ENCODE peak calls at places on chromosomes 13 and 19, in five cellular contexts. M, E, X, A and S are unnamed samples.

GRCh38 chr13:66347718-66348117 is 882.4 kb downstream of the PCDH9 start:
- DNase-seq in M (no peak), E (no peak), X (no peak), A (no peak), S (no peak)

GRCh38 chr19:43430142-43430710 is 15.5 kb downstream of the TEX101 start:
- DNase-seq in M (no peak), E (no peak), X (no peak), A (no peak), S (no peak)

GRCh38 chr13:57627663-57628062 is 3.9 kb upstream of the PCDH17 start:
- DNase-seq in M (no peak), E (no peak), X (no peak), A (no peak), S (no peak)

GRCh38 chr19:40530091-40530901 is 46.4 kb upstream of the SHKBP1 start:
- DNase-seq in M (no peak), E (no peak), X (no peak), A (no peak), S (no peak)

GRCh38 chr13:30026093-30026492 is 175.7 kb upstream of the UBL3 start:
- DNase-seq in M (no peak), E (no peak), X (no peak), A (no peak), S (no peak)

GRCh38 chr19:40362160-40362559 is 13.7 kb downstream of the PLD3 start:
- DNase-seq in M (no peak), E (no peak), X (no peak), A (no peak), S (no peak)

GRCh38 chr19:19750131-19750841 is 17.4 kb upstream of the ZNF14 start:
- DNase-seq in M (no peak), E (no peak), X (no peak), A (no peak), S (no peak)

GRCh38 chr19:35461050-35461449 is 13.0 kb downstream of the FFAR2 start:
- DNase-seq in M (no peak), E (no peak), X (no peak), A (no peak), S (no peak)

GRCh38 chr13:38421590-38422560 is 72.2 kb downstream of the UFM1 start:
- DNase-seq in M (no peak), E (no peak), X (no peak), A (no peak), S (no peak)

GRCh38 chr13:48879854-48880253 is 95.9 kb upstream of the FNDC3A start:
- DNase-seq in M (no peak), E (no peak), X (no peak), A (no peak), S (no peak)

GRCh38 chr19:49106648-49107135 is 7.5 kb upstream of the LIN7B start:
- DNase-seq in M (peak; percentile 50), E (no peak), X (no peak), A (peak; percentile 55), S (no peak)

GRCh38 chr19:49355890-49356289 is 6.3 kb downstream of the TEAD2 start:
- DNase-seq in M (no peak), E (peak; percentile 32), X (no peak), A (no peak), S (peak; percentile 81)

GRCh38 chr19:29505034-29505824 is 20.6 kb upstream of the VSTM2B start:
- DNase-seq in M (no peak), E (no peak), X (no peak), A (no peak), S (peak; percentile 65)

GRCh38 chr19:4474504-4475136 is 2.5 kb downstream of the HDGFL2 start:
- DNase-seq in M (no peak), E (no peak), X (no peak), A (no peak), S (no peak)

GRCh38 chr19:2227415-2228156 is 8.5 kb downstream of the PLEKHJ1 start:
- DNase-seq in M (no peak), E (no peak), X (no peak), A (no peak), S (no peak)

GRCh38 chr13:30730526-30730925 is 4.8 kb upstream of the ALOX5AP start:
- DNase-seq in M (no peak), E (no peak), X (no peak), A (no peak), S (no peak)

GRCh38 chr19:49331616-49332055 is 3.6 kb upstream of the CD37 start:
- DNase-seq in M (peak; percentile 33), E (no peak), X (peak; percentile 81), A (peak; percentile 69), S (no peak)

GRCh38 chr13:40666058-40666904 is at the start of gene FOXO1:
- DNase-seq in M (peak; percentile 84), E (peak; percentile 88), X (no peak), A (peak; percentile 94), S (peak; percentile 94)

GRCh38 chr19:13028027-13028426 is 32.8 kb downstream of the NFIX start:
- DNase-seq in M (no peak), E (no peak), X (no peak), A (no peak), S (no peak)

GRCh38 chr13:94178625-94179244 is 300.7 kb downstream of the DCT start:
- DNase-seq in M (no peak), E (no peak), X (no peak), A (no peak), S (no peak)

GRCh38 chr13:79988573-79988972 is 352.4 kb downstream of the SPRY2 start:
- DNase-seq in M (no peak), E (no peak), X (no peak), A (no peak), S (no peak)

GRCh38 chr19:18637644-18638630 is 1.1 kb downstream of the KLHL26 start:
- DNase-seq in M (no peak), E (no peak), X (no peak), A (no peak), S (no peak)

GRCh38 chr19:10424011-10424637 is 3.8 kb downstream of the PDE4A start:
- DNase-seq in M (peak; percentile 51), E (peak; percentile 58), X (no peak), A (peak; percentile 59), S (peak; percentile 87)

GRCh38 chr19:294819-295686 is 3.9 kb upstream of the PLPP2 start:
- DNase-seq in M (no peak), E (peak; percentile 46), X (no peak), A (peak; percentile 26), S (no peak)

GRCh38 chr19:32519023-32519422 is 62.0 kb upstream of the PDCD5 start:
- DNase-seq in M (no peak), E (no peak), X (no peak), A (peak; percentile 48), S (no peak)

GRCh38 chr19:47369923-47370625 is 21.0 kb downstream of the DHX34 start:
- DNase-seq in M (no peak), E (no peak), X (no peak), A (no peak), S (no peak)

GRCh38 chr19:48656840-48657474 is 11.0 kb upstream of the CA11 start:
- DNase-seq in M (no peak), E (no peak), X (no peak), A (no peak), S (no peak)

GRCh38 chr19:44548736-44549135 is 19.3 kb upstream of the CEACAM20 start:
- DNase-seq in M (no peak), E (no peak), X (no peak), A (no peak), S (no peak)

GRCh38 chr13:111791131-111791530 is 275.8 kb upstream of the SOX1 start:
- DNase-seq in M (no peak), E (no peak), X (no peak), A (no peak), S (no peak)

GRCh38 chr13:41196620-41197019 is 2.3 kb upstream of the KBTBD7 start:
- DNase-seq in M (no peak), E (no peak), X (no peak), A (no peak), S (no peak)

GRCh38 chr13:25353344-25353743 is 18.4 kb upstream of the ATP8A2 start:
- DNase-seq in M (no peak), E (no peak), X (no peak), A (no peak), S (no peak)

GRCh38 chr13:43472980-43473379 is 313.8 kb downstream of the ENOX1 start:
- DNase-seq in M (no peak), E (no peak), X (no peak), A (no peak), S (no peak)

GRCh38 chr13:20566424-20566916 is 487 bp upstream of the IFT88 start:
- DNase-seq in M (peak; percentile 4), E (peak; percentile 70), X (no peak), A (no peak), S (peak; percentile 86)

GRCh38 chr19:38003427-38004099 is 96.6 kb downstream of the SIPA1L3 start:
- DNase-seq in M (no peak), E (peak; percentile 78), X (peak; percentile 51), A (no peak), S (peak; percentile 85)

GRCh38 chr19:38792250-38793111 is 3.5 kb downstream of the LGALS7B start:
- DNase-seq in M (no peak), E (no peak), X (no peak), A (peak; percentile 15), S (peak; percentile 73)

GRCh38 chr19:58561373-58562125 is 3.1 kb upstream of the UBE2M start:
- DNase-seq in M (no peak), E (no peak), X (no peak), A (no peak), S (no peak)
- H3K4me1 ChIP-seq in M (peaks cover 53% of the 10 kb centered on the region), E (peaks cover 4% of the 10 kb centered on the region), X (peaks cover 35% of the 10 kb centered on the region), A (peaks cover 62% of the 10 kb centered on the region), S (peaks cover 42% of the 10 kb centered on the region)

GRCh38 chr19:21321134-21321533 is 8.1 kb downstream of the ZNF708 start:
- DNase-seq in M (no peak), E (no peak), X (no peak), A (no peak), S (no peak)
- H3K36me3 ChIP-seq in M (peaks cover 7% of the 10 kb centered on the region), E (no peaks in the 10 kb centered on the region), X (peaks cover 8% of the 10 kb centered on the region), A (no peaks in the 10 kb centered on the region), S (no peaks in the 10 kb centered on the region)

DNA sequence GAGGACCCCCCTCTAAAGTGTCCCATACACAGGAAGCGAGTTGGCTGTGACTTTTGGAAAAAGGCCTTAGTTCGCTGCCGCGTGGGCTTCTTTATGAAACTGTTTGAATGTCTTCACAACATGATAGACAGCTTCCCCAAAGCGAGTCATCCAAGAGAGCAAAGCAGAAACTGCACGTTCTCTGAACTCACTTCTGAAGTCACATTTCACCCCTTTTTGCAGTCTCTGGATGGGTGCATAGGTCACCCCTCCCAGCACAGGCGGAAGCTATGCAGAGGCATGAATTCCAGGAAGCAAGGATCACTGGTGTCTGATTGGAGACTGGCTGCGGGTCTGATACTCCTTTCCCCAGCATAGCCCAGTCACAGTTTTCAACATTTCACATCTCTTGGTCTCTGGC is 10.6 kb downstream of the GPI start:
- DNase-seq in M (no peak), E (no peak), X (no peak), A (no peak), S (no peak)
- H3K4me1 ChIP-seq in M (no peaks in the 10 kb centered on the region), E (no peaks in the 10 kb centered on the region), X (no peaks in the 10 kb centered on the region), A (no peaks in the 10 kb centered on the region), S (no peaks in the 10 kb centered on the region)

DNA sequence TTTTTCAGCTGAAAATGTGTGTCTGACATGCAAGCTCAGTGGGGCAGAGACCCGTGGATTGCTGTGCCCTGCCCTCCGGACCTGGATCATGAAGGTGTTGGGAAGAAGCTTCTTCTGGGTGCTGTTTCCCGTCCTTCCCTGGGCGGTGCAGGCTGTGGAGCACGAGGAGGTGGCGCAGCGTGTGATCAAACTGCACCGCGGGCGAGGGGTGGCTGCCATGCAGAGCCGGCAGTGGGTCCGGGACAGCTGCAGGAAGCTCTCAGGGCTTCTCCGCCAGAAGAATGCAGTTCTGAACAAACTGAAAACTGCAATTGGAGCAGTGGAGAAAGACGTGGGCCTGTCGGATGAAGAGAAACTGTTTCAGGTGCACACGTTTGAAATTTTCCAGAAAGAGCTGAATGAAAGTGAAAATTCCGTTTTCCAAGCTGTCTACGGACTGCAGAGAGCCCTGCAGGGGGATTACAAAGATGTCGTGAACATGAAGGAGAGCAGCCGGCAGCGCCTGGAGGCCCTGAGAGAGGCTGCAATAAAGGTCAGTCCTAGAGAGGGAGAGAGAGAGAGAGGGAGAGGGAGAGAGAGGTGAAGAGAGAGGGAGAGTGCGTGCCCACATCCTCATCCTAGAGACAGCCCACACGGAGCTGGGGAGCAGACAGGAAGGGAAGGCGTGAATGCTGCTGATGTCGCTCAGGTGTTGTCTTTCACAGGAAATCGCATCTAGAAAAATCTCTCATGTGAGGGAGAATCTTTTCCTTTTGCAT is 5.2 kb upstream of the DCUN1D2 start:
- DNase-seq in M (no peak), E (no peak), X (no peak), A (no peak), S (no peak)
- H3K36me3 ChIP-seq in M (peaks cover 21% of the 10 kb centered on the region), E (no peaks in the 10 kb centered on the region), X (peaks cover 43% of the 10 kb centered on the region), A (peaks cover 19% of the 10 kb centered on the region), S (peaks cover 23% of the 10 kb centered on the region)